ENCODE peak calls at places on chromosomes 13 and 19, in eight cellular contexts. M is OCI-LY7; U is cardiac muscle cell; V is stimulated activated CD8-positive, alpha-beta memory T cell treated with anti-CD3 and anti-CD28 coated beads, Interleukin-4, amount 100 ng/mL, for 4 hours; E is activated naive CD8-positive, alpha-beta T cell treated with anti-CD3 and anti-CD28 coated beads, Interleukin-2, amount 10 ng/mL, durations not matched to agents 7 days and 5 days; J is naive B cell; B is skeletal muscle cell; Y is activated CD4-positive, alpha-beta T cell treated with anti-CD3 and anti-CD28 coated beads for 24 hours. L is an unnamed sample.

GRCh38 chr19:2014731-2015610 is 543 bp downstream of the BTBD2 start:
- DNase-seq in Y (no peak), M (peak), V (no peak), B (no peak), E (peak), J (no peak), U (peak), L (peak)

GRCh38 chr13:109644069-109644750 is 142.2 kb downstream of the IRS2 start:
- DNase-seq in Y (no peak), J (no peak), V (no peak), E (no peak), U (no peak), B (no peak), M (no peak), L (no peak)

GRCh38 chr19:4267901-4268815 is 10.9 kb upstream of the SHD start:
- DNase-seq in M (no peak), U (no peak), Y (no peak), B (no peak), V (no peak), E (no peak), J (no peak), L (no peak)

GRCh38 chr13:40666905-40667621 is 622 bp upstream of the FOXO1 start:
- DNase-seq in J (peak), M (peak), Y (no peak), U (no peak), E (peak), B (no peak), V (no peak), L (peak)

GRCh38 chr13:43122706-43123268 is 99.4 kb downstream of the DNAJC15 start:
- DNase-seq in B (no peak), J (no peak), V (no peak), E (no peak), Y (no peak), U (no peak), M (no peak), L (no peak)

GRCh38 chr19:33647146-33647545 is 25.4 kb downstream of the CHST8 start:
- DNase-seq in B (no peak), Y (no peak), J (no peak), E (no peak), U (no peak), M (no peak), V (no peak), L (no peak)

GRCh38 chr13:101576452-101576851 is 124.0 kb downstream of the ITGBL1 start:
- DNase-seq in V (no peak), B (no peak), U (no peak), E (no peak), M (no peak), Y (no peak), J (no peak), L (no peak)

GRCh38 chr19:16824658-16825311 is 4.4 kb upstream of the SIN3B start:
- DNase-seq in Y (no peak), E (no peak), J (no peak), M (no peak), V (no peak), U (peak), B (no peak), L (no peak)

GRCh38 chr13:46386996-46387851 is at the start of gene RUBCNL:
- DNase-seq in J (peak), Y (peak), B (no peak), E (peak), M (peak), U (no peak), V (no peak), L (peak)

GRCh38 chr19:11377237-11377636 is 2.8 kb downstream of the SWSAP1 start:
- DNase-seq in M (peak), U (peak), B (peak), J (no peak), E (no peak), V (no peak), Y (no peak), L (no peak)

GRCh38 chr13:80312967-80313366 is 28.0 kb downstream of the SPRY2 start:
- DNase-seq in E (no peak), J (no peak), M (no peak), Y (no peak), B (no peak), U (no peak), V (no peak), L (no peak)

GRCh38 chr13:24627864-24628418 is 52.3 kb upstream of the ATP12A start:
- DNase-seq in Y (no peak), U (no peak), B (no peak), E (no peak), M (no peak), V (no peak), J (no peak), L (no peak)

GRCh38 chr19:5150902-5151741 is 182.2 kb downstream of the KDM4B start:
- DNase-seq in J (no peak), U (no peak), M (no peak), E (peak), B (no peak), Y (no peak), V (no peak), L (no peak)

GRCh38 chr13:100434010-100434763 is 154.4 kb downstream of the GGACT start:
- DNase-seq in V (no peak), E (no peak), B (peak), Y (no peak), J (no peak), M (no peak), U (peak), L (no peak)

GRCh38 chr13:58999851-59000250 is 1163.9 kb downstream of the DIAPH3 start:
- DNase-seq in Y (no peak), M (no peak), V (no peak), U (no peak), J (no peak), E (no peak), B (no peak), L (no peak)

GRCh38 chr13:103157034-103157433 is 90.8 kb upstream of the SLC10A2 start:
- DNase-seq in E (no peak), V (no peak), M (no peak), U (no peak), J (no peak), Y (no peak), B (no peak), L (no peak)

GRCh38 chr13:52921194-52921593 is 72.8 kb upstream of the PCDH8 start:
- DNase-seq in E (no peak), V (no peak), Y (no peak), B (no peak), J (peak), M (peak), U (no peak), L (no peak)

GRCh38 chr19:2254052-2254872 is 2.0 kb downstream of the JSRP1 start:
- DNase-seq in Y (no peak), M (no peak), U (peak), B (no peak), V (no peak), E (no peak), J (no peak), L (peak)

GRCh38 chr13:23679214-23679613 is 109.0 kb downstream of the TNFRSF19 start:
- DNase-seq in U (peak), B (no peak), J (no peak), V (no peak), M (no peak), E (no peak), Y (no peak), L (no peak)

GRCh38 chr19:16899566-16900075 is 10.8 kb downstream of the F2RL3 start:
- DNase-seq in V (no peak), J (no peak), B (no peak), U (peak), M (peak), E (peak), Y (peak), L (no peak)

GRCh38 chr19:33712268-33712667 is 84.4 kb upstream of the KCTD15 start:
- DNase-seq in M (no peak), E (no peak), J (no peak), V (no peak), Y (no peak), U (no peak), B (no peak), L (no peak)

GRCh38 chr19:14505488-14506239 is 9.7 kb upstream of the GIPC1 start:
- DNase-seq in Y (peak), B (peak), E (peak), U (peak), J (peak), V (peak), M (peak), L (peak)

GRCh38 chr13:101640797-101641400 is 188.4 kb downstream of the ITGBL1 start:
- DNase-seq in Y (no peak), J (no peak), V (no peak), U (peak), M (no peak), B (peak), E (no peak), L (no peak)

L was measured in mesothelial cell of epicardium.